ENCODE peak calls at places on chromosomes 16 and 17, in seven cellular contexts. One of them, this sample, is unnamed.

GRCh38 chr17:4944163-4944553 is 4.1 kb downstream of the RNF167 start:
- DNase-seq in esophagus muscularis mucosa: no peak
- DNase-seq in cardiac fibroblast: no peak
- DNase-seq in bronchial epithelial cell: no peak
- DNase-seq in tibial nerve: no peak
- DNase-seq in nephron progenitor cell: no peak
- DNase-seq in AG09319: no peak
- DNase-seq in this sample: no peak

GRCh38 chr16:87392823-87393679 is 915 bp downstream of the MAP1LC3B start:
- DNase-seq in cardiac fibroblast: peak
- DNase-seq in nephron progenitor cell: peak
- DNase-seq in tibial nerve: no peak
- DNase-seq in AG09319: no peak
- DNase-seq in esophagus muscularis mucosa: no peak
- DNase-seq in bronchial epithelial cell: peak
- DNase-seq in this sample: peak

GRCh38 chr16:733382-734207 is 6.7 kb downstream of the HAGHL start:
- DNase-seq in nephron progenitor cell: peak
- DNase-seq in bronchial epithelial cell: no peak
- DNase-seq in cardiac fibroblast: no peak
- DNase-seq in tibial nerve: no peak
- DNase-seq in esophagus muscularis mucosa: no peak
- DNase-seq in AG09319: no peak
- DNase-seq in this sample: peak

GRCh38 chr17:40290629-40291296 is 3.1 kb downstream of the CDC6 start:
- DNase-seq in nephron progenitor cell: no peak
- DNase-seq in tibial nerve: peak
- DNase-seq in cardiac fibroblast: peak
- DNase-seq in esophagus muscularis mucosa: no peak
- DNase-seq in AG09319: peak
- DNase-seq in bronchial epithelial cell: peak
- DNase-seq in this sample: no peak

GRCh38 chr17:4583796-4584124 is 569 bp upstream of the SMTNL2 start:
- DNase-seq in bronchial epithelial cell: no peak
- DNase-seq in cardiac fibroblast: no peak
- DNase-seq in nephron progenitor cell: peak
- DNase-seq in AG09319: no peak
- DNase-seq in tibial nerve: no peak
- DNase-seq in esophagus muscularis mucosa: no peak
- DNase-seq in this sample: peak

GRCh38 chr17:67995568-67996191 is 589 bp downstream of the C17orf58 start:
- DNase-seq in AG09319: no peak
- DNase-seq in tibial nerve: peak
- DNase-seq in esophagus muscularis mucosa: no peak
- DNase-seq in cardiac fibroblast: no peak
- DNase-seq in bronchial epithelial cell: no peak
- DNase-seq in nephron progenitor cell: peak
- DNase-seq in this sample: no peak

GRCh38 chr16:69187891-69188451 is 1.0 kb downstream of the SNTB2 start:
- DNase-seq in tibial nerve: peak
- DNase-seq in cardiac fibroblast: peak
- DNase-seq in bronchial epithelial cell: peak
- DNase-seq in AG09319: no peak
- DNase-seq in esophagus muscularis mucosa: no peak
- DNase-seq in nephron progenitor cell: peak
- DNase-seq in this sample: peak

GRCh38 chr17:34499576-34499975 is 79.8 kb upstream of the TMEM132E start:
- DNase-seq in cardiac fibroblast: peak
- DNase-seq in bronchial epithelial cell: peak
- DNase-seq in nephron progenitor cell: peak
- DNase-seq in AG09319: no peak
- DNase-seq in esophagus muscularis mucosa: no peak
- DNase-seq in tibial nerve: no peak
- DNase-seq in this sample: no peak

GRCh38 chr17:57584050-57584551 is 161.0 kb downstream of the CCDC182 start:
- DNase-seq in cardiac fibroblast: no peak
- DNase-seq in nephron progenitor cell: no peak
- DNase-seq in tibial nerve: no peak
- DNase-seq in esophagus muscularis mucosa: no peak
- DNase-seq in bronchial epithelial cell: no peak
- DNase-seq in AG09319: no peak
- DNase-seq in this sample: no peak

GRCh38 chr16:27726621-27727275 is 176.8 kb downstream of the KATNIP start:
- DNase-seq in cardiac fibroblast: peak
- DNase-seq in AG09319: peak
- DNase-seq in tibial nerve: no peak
- DNase-seq in esophagus muscularis mucosa: no peak
- DNase-seq in nephron progenitor cell: no peak
- DNase-seq in bronchial epithelial cell: no peak
- DNase-seq in this sample: no peak

GRCh38 chr17:57735707-57736106 is 9.4 kb downstream of the CCDC182 start:
- DNase-seq in cardiac fibroblast: no peak
- DNase-seq in bronchial epithelial cell: peak
- DNase-seq in AG09319: no peak
- DNase-seq in nephron progenitor cell: no peak
- DNase-seq in tibial nerve: no peak
- DNase-seq in esophagus muscularis mucosa: no peak
- DNase-seq in this sample: no peak

GRCh38 chr16:24562811-24563210 is 23.4 kb downstream of the RBBP6 start:
- DNase-seq in nephron progenitor cell: no peak
- DNase-seq in tibial nerve: no peak
- DNase-seq in AG09319: no peak
- DNase-seq in bronchial epithelial cell: no peak
- DNase-seq in esophagus muscularis mucosa: no peak
- DNase-seq in cardiac fibroblast: no peak
- DNase-seq in this sample: no peak

GRCh38 chr16:84482951-84483881 is 21.2 kb downstream of the MEAK7 start:
- DNase-seq in cardiac fibroblast: no peak
- DNase-seq in nephron progenitor cell: no peak
- DNase-seq in esophagus muscularis mucosa: no peak
- DNase-seq in bronchial epithelial cell: no peak
- DNase-seq in AG09319: no peak
- DNase-seq in tibial nerve: no peak
- DNase-seq in this sample: no peak

GRCh38 chr16:84485255-84486010 is 19.0 kb downstream of the MEAK7 start:
- DNase-seq in cardiac fibroblast: no peak
- DNase-seq in nephron progenitor cell: no peak
- DNase-seq in bronchial epithelial cell: no peak
- DNase-seq in esophagus muscularis mucosa: no peak
- DNase-seq in tibial nerve: no peak
- DNase-seq in AG09319: no peak
- DNase-seq in this sample: no peak

GRCh38 chr16:84483882-84484565 is 20.4 kb downstream of the MEAK7 start:
- DNase-seq in nephron progenitor cell: no peak
- DNase-seq in cardiac fibroblast: no peak
- DNase-seq in esophagus muscularis mucosa: no peak
- DNase-seq in AG09319: no peak
- DNase-seq in bronchial epithelial cell: no peak
- DNase-seq in tibial nerve: no peak
- DNase-seq in this sample: no peak

GRCh38 chr16:84486126-84486525 is 18.3 kb downstream of the MEAK7 start:
- DNase-seq in cardiac fibroblast: no peak
- DNase-seq in AG09319: no peak
- DNase-seq in bronchial epithelial cell: no peak
- DNase-seq in tibial nerve: no peak
- DNase-seq in esophagus muscularis mucosa: no peak
- DNase-seq in nephron progenitor cell: no peak
- DNase-seq in this sample: no peak

GRCh38 chr16:84484579-84485254 is 19.7 kb downstream of the MEAK7 start:
- DNase-seq in tibial nerve: peak
- DNase-seq in AG09319: no peak
- DNase-seq in bronchial epithelial cell: peak
- DNase-seq in esophagus muscularis mucosa: no peak
- DNase-seq in nephron progenitor cell: peak
- DNase-seq in cardiac fibroblast: peak
- DNase-seq in this sample: peak
- TF ChIP-seq CTCF in tibial nerve: peak
- TF ChIP-seq CTCF in AG09319: peak
- TF ChIP-seq CTCF in bronchial epithelial cell: peak
- TF ChIP-seq CTCF in esophagus muscularis mucosa: peak
- TF ChIP-seq CTCF in nephron progenitor cell: peak
- TF ChIP-seq CTCF in cardiac fibroblast: peak
- TF ChIP-seq CTCF in this sample: peak

GRCh38 chr16:85086347-85087291 is 25.7 kb downstream of the CIBAR2 start:
- DNase-seq in AG09319: peak
- DNase-seq in bronchial epithelial cell: peak
- DNase-seq in nephron progenitor cell: peak
- DNase-seq in tibial nerve: peak
- DNase-seq in esophagus muscularis mucosa: no peak
- DNase-seq in cardiac fibroblast: peak
- DNase-seq in this sample: peak
- TF ChIP-seq CTCF in AG09319: peak
- TF ChIP-seq CTCF in bronchial epithelial cell: peak
- TF ChIP-seq CTCF in nephron progenitor cell: peak
- TF ChIP-seq CTCF in tibial nerve: peak
- TF ChIP-seq CTCF in esophagus muscularis mucosa: peak
- TF ChIP-seq CTCF in cardiac fibroblast: peak
- TF ChIP-seq CTCF in this sample: peak

GRCh38 chr16:48999034-48999433 is 282.6 kb downstream of the CBLN1 start:
- DNase-seq in bronchial epithelial cell: no peak
- DNase-seq in esophagus muscularis mucosa: no peak
- DNase-seq in nephron progenitor cell: peak
- DNase-seq in tibial nerve: no peak
- DNase-seq in cardiac fibroblast: no peak
- DNase-seq in AG09319: no peak
- DNase-seq in this sample: no peak

GRCh38 chr16:49000594-49000993 is 281.0 kb downstream of the CBLN1 start:
- DNase-seq in bronchial epithelial cell: no peak
- DNase-seq in esophagus muscularis mucosa: no peak
- DNase-seq in nephron progenitor cell: peak
- DNase-seq in cardiac fibroblast: no peak
- DNase-seq in tibial nerve: no peak
- DNase-seq in AG09319: no peak
- DNase-seq in this sample: no peak

GRCh38 chr16:48999508-48999907 is 282.1 kb downstream of the CBLN1 start:
- DNase-seq in cardiac fibroblast: no peak
- DNase-seq in AG09319: no peak
- DNase-seq in tibial nerve: no peak
- DNase-seq in bronchial epithelial cell: no peak
- DNase-seq in nephron progenitor cell: no peak
- DNase-seq in esophagus muscularis mucosa: no peak
- DNase-seq in this sample: no peak

GRCh38 chr16:49003992-49004391 is 277.6 kb downstream of the CBLN1 start:
- DNase-seq in nephron progenitor cell: no peak
- DNase-seq in cardiac fibroblast: no peak
- DNase-seq in tibial nerve: no peak
- DNase-seq in bronchial epithelial cell: no peak
- DNase-seq in esophagus muscularis mucosa: no peak
- DNase-seq in AG09319: no peak
- DNase-seq in this sample: no peak

DNA sequence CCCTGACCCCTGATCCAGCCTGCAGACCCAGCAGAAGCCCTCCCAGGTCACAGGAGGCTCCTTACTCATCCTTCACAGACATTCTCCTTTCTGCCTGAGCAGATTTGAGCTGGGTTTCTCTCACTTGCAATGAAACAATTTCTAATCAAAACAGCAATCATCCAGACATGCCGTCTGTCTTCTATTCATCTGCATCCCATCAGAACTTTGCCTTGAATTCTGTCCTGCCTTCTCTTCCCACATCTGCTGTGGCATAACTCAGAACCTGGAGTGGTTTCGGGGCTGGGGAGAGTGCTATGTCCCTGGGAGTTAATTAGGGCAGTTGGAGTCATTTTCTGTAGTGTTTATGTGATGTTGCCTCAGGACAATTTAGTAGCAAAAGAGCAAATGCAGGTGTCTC is 278.6 kb downstream of the CBLN1 start:
- DNase-seq in AG09319: no peak
- DNase-seq in esophagus muscularis mucosa: no peak
- DNase-seq in tibial nerve: no peak
- DNase-seq in nephron progenitor cell: peak
- DNase-seq in bronchial epithelial cell: no peak
- DNase-seq in cardiac fibroblast: no peak
- DNase-seq in this sample: no peak
- TF ChIP-seq CTCF in AG09319: no peak
- TF ChIP-seq CTCF in esophagus muscularis mucosa: no peak
- TF ChIP-seq CTCF in tibial nerve: no peak
- TF ChIP-seq CTCF in nephron progenitor cell: no peak
- TF ChIP-seq CTCF in bronchial epithelial cell: no peak
- TF ChIP-seq CTCF in cardiac fibroblast: no peak
- TF ChIP-seq CTCF in this sample: no peak

GRCh38 chr17:43940630-43941029 is 1.6 kb downstream of the PPY start:
- DNase-seq in cardiac fibroblast: peak
- DNase-seq in tibial nerve: no peak
- DNase-seq in AG09319: no peak
- DNase-seq in esophagus muscularis mucosa: no peak
- DNase-seq in bronchial epithelial cell: no peak
- DNase-seq in nephron progenitor cell: peak
- DNase-seq in this sample: peak
- TF ChIP-seq CTCF in cardiac fibroblast: peak
- TF ChIP-seq CTCF in tibial nerve: no peak
- TF ChIP-seq CTCF in AG09319: peak
- TF ChIP-seq CTCF in esophagus muscularis mucosa: no peak
- TF ChIP-seq CTCF in bronchial epithelial cell: peak
- TF ChIP-seq CTCF in nephron progenitor cell: peak
- TF ChIP-seq CTCF in this sample: peak

GRCh38 chr17:70808596-70808995 is 639.3 kb downstream of the KCNJ2 start:
- DNase-seq in AG09319: no peak
- DNase-seq in nephron progenitor cell: no peak
- DNase-seq in esophagus muscularis mucosa: no peak
- DNase-seq in tibial nerve: no peak
- DNase-seq in bronchial epithelial cell: peak
- DNase-seq in cardiac fibroblast: peak
- DNase-seq in this sample: no peak
- TF ChIP-seq CTCF in AG09319: no peak
- TF ChIP-seq CTCF in nephron progenitor cell: no peak
- TF ChIP-seq CTCF in esophagus muscularis mucosa: no peak
- TF ChIP-seq CTCF in tibial nerve: no peak
- TF ChIP-seq CTCF in bronchial epithelial cell: peak
- TF ChIP-seq CTCF in cardiac fibroblast: peak
- TF ChIP-seq CTCF in this sample: peak

DNA sequence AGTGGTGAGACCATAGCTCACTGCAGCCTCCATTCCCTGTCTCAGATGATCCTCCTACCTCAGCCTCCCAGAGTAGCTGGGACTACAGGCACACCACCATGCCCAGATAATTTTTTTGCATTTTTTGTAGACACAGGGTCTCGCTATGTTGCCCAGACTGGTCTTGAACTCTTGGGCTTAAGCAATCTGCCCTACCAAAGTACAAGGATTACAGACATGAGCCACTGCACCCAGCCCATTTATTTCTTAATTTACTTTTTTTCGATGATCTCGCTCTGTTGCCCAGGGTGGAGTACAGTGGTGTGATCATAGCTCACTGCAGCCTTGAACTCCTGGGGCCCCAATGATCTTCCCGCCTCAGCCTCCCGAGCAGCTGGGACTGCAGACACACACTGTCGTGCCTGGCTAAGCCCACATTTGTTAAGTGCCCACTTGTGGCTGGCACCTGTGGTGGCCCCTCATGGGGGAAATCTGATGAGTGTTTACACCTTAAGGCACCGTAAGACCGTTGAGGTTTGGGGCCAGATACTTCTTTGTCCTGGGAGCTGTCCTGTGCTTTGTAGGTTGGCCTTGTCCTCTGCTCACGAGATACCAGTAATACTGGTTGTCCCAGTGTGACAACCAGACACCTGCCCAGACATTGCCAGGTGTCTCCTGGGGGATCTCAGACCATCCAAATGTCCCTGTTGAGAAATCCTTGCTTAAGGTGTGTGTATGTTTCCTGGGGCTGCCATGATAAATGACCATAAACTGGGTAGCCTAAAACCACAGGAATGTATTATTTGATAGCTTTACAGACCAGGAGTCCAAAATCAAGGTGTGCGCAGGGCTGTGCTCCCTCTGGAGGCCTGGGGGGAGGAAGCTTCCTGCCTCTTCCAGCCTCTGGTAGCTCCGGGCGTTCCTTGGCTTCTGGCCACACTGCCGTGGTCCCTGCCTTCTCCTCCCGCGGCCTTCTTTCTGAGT is 141.4 kb upstream of the GSE1 start:
- DNase-seq in nephron progenitor cell: no peak
- DNase-seq in cardiac fibroblast: no peak
- DNase-seq in AG09319: no peak
- DNase-seq in tibial nerve: no peak
- DNase-seq in bronchial epithelial cell: peak
- DNase-seq in esophagus muscularis mucosa: no peak
- DNase-seq in this sample: no peak
- TF ChIP-seq CTCF in nephron progenitor cell: no peak
- TF ChIP-seq CTCF in cardiac fibroblast: no peak
- TF ChIP-seq CTCF in AG09319: no peak
- TF ChIP-seq CTCF in tibial nerve: no peak
- TF ChIP-seq CTCF in bronchial epithelial cell: no peak
- TF ChIP-seq CTCF in esophagus muscularis mucosa: no peak
- TF ChIP-seq CTCF in this sample: no peak

This sample was measured in neural crest cell.